ENCODE peak calls at places on chromosomes 11 and 22, in four cellular contexts. V, I, U and G are unnamed samples.

GRCh38 chr11:126891556-126892217 is 108.9 kb downstream of the KIRREL3 start:
- DNase-seq in U (no peak), I (peak; percentile 51), V (no peak), G (no peak)

GRCh38 chr11:113184498-113184897 is 129.9 kb upstream of the TTC12 start:
- DNase-seq in I (peak; percentile 70), V (no peak), U (no peak), G (no peak)

GRCh38 chr22:42300286-42301071 is 30.0 kb upstream of the TCF20 start:
- DNase-seq in V (no peak), U (peak; percentile 95), I (no peak), G (no peak)

GRCh38 chr11:78063440-78064181 is at the start of gene THRSP:
- DNase-seq in I (no peak), U (no peak), V (no peak), G (no peak)

GRCh38 chr22:47996446-47996857 is 1234.0 kb downstream of the TBC1D22A start:
- DNase-seq in U (no peak), V (no peak), I (no peak), G (no peak)

GRCh38 chr11:85028329-85029101 is 598.6 kb downstream of the DLG2 start:
- DNase-seq in I (no peak), U (no peak), V (no peak), G (no peak)

GRCh38 chr11:78961186-78961782 is 386.6 kb upstream of the NARS2 start:
- DNase-seq in V (peak; percentile 8), I (peak; percentile 63), U (no peak), G (peak; percentile 45)

GRCh38 chr22:21076907-21077625 is 31.3 kb downstream of the LRRC74B start:
- DNase-seq in I (no peak), U (no peak), V (no peak), G (no peak)

GRCh38 chr11:59200421-59200746 is 12.3 kb downstream of the MPEG1 start:
- DNase-seq in I (no peak), U (no peak), V (no peak), G (no peak)

GRCh38 chr11:96313163-96313562 is 29.8 kb downstream of the MAML2 start:
- DNase-seq in I (no peak), U (no peak), V (no peak), G (no peak)

GRCh38 chr11:125123947-125124633 is 12.7 kb upstream of the TMEM218 start:
- DNase-seq in U (peak; percentile 82), V (peak; percentile 37), I (peak; percentile 77), G (peak; percentile 42)

GRCh38 chr11:90332415-90332814 is 109.6 kb upstream of the CHORDC1 start:
- DNase-seq in I (peak; percentile 14), U (no peak), V (no peak), G (no peak)

GRCh38 chr11:63017306-63017974 is 1.8 kb upstream of the SLC22A8 start:
- DNase-seq in V (peak; percentile 69), U (no peak), I (no peak), G (peak; percentile 68)

GRCh38 chr11:66011239-66011784 is 496 bp upstream of the CST6 start:
- DNase-seq in V (no peak), I (peak; percentile 89), U (no peak), G (no peak)

GRCh38 chr11:12239396-12240298 is 129.3 kb downstream of the MICAL2 start:
- DNase-seq in V (peak; percentile 89), U (no peak), I (peak; percentile 81), G (no peak)

GRCh38 chr11:43921561-43922294 is 20.7 kb upstream of the C11orf96 start:
- DNase-seq in U (no peak), V (peak; percentile 39), I (no peak), G (no peak)

GRCh38 chr11:124882339-124883071 is 15.2 kb downstream of the ROBO4 start:
- DNase-seq in U (no peak), V (peak; percentile 68), I (no peak), G (no peak)

GRCh38 chr22:38754247-38755154 is 1.3 kb downstream of the SUN2 start:
- DNase-seq in U (peak; percentile 65), V (peak; percentile 75), I (no peak), G (peak; percentile 79)

GRCh38 chr11:18791175-18792065 is at the start of gene PTPN5:
- DNase-seq in V (peak; percentile 24), U (no peak), I (no peak), G (no peak)

GRCh38 chr22:30187726-30188407 is 58.7 kb downstream of the LIF start:
- DNase-seq in U (no peak), I (peak; percentile 51), V (no peak), G (no peak)

GRCh38 chr11:128324051-128324481 is 263.3 kb downstream of the ETS1 start:
- DNase-seq in U (no peak), V (no peak), I (no peak), G (no peak)

GRCh38 chr22:37419916-37420655 is 7.2 kb downstream of the ELFN2 start:
- DNase-seq in V (peak; percentile 24), I (peak; percentile 45), U (no peak), G (no peak)

GRCh38 chr22:32650553-32651345 is 150.8 kb upstream of the TIMP3 start:
- DNase-seq in U (no peak), V (no peak), I (peak; percentile 34), G (no peak)

GRCh38 chr11:104892723-104893511 is 5.3 kb downstream of the CASP12 start:
- DNase-seq in U (no peak), V (no peak), I (peak; percentile 21), G (no peak)

GRCh38 chr11:27711725-27712124 is 11.5 kb upstream of the BDNF start:
- DNase-seq in I (no peak), U (no peak), V (no peak), G (no peak)

GRCh38 chr11:57217053-57217452 is 20.0 kb downstream of the APLNR start:
- DNase-seq in U (no peak), I (no peak), V (no peak), G (no peak)